ENCODE peak calls at places on chromosomes 4 and X, in seven cellular contexts. H is NCI-H1105, T is AG04449, V is T-helper 2 cell, X is hippocampal formation, O is NCI-H510A, N is left colon. I is an unnamed sample.

GRCh38 chrX:73214366-73215094 is at the start of gene NAP1L2:
- DNase-seq in X (peak), T (no peak), O (peak), H (peak), N (peak), V (no peak), I (peak)

GRCh38 chrX:109952050-109952449 is 50.9 kb upstream of the TMEM164 start:
- DNase-seq in O (no peak), T (no peak), N (no peak), H (no peak), X (no peak), V (no peak), I (no peak)

GRCh38 chrX:57445046-57445445 is 146.8 kb upstream of the ZXDB start:
- DNase-seq in T (no peak), H (no peak), O (no peak), X (no peak), V (no peak), N (no peak), I (no peak)

GRCh38 chr4:107631568-107631967 is 88.5 kb downstream of the PAPSS1 start:
- DNase-seq in O (no peak), X (no peak), H (no peak), V (no peak), N (no peak), T (no peak), I (no peak)

GRCh38 chr4:959338-960139 is 13.8 kb downstream of the DGKQ start:
- DNase-seq in T (no peak), O (no peak), H (no peak), N (no peak), V (no peak), X (no peak), I (no peak)

GRCh38 chr4:139633195-139633594 is 32.4 kb upstream of the MGST2 start:
- DNase-seq in H (no peak), X (no peak), O (no peak), V (no peak), T (no peak), N (no peak), I (no peak)

GRCh38 chrX:65921363-65921762 is 118.5 kb downstream of the VSIG4 start:
- DNase-seq in X (no peak), N (no peak), H (no peak), O (no peak), T (no peak), V (no peak), I (no peak)

GRCh38 chr4:163344147-163345050 is 707 bp downstream of the NPY5R start:
- DNase-seq in H (peak), T (no peak), X (no peak), O (no peak), V (no peak), N (no peak), I (no peak)

GRCh38 chrX:118212817-118213183 is 96.2 kb upstream of the KLHL13 start:
- DNase-seq in T (no peak), X (no peak), N (no peak), V (no peak), H (no peak), O (no peak), I (no peak)

GRCh38 chrX:17456526-17456925 is 81.5 kb downstream of the NHS start:
- DNase-seq in V (no peak), H (peak), N (no peak), T (no peak), X (peak), O (no peak), I (peak)

GRCh38 chrX:113977887-113978286 is 606.0 kb upstream of the HTR2C start:
- DNase-seq in N (no peak), O (no peak), V (no peak), X (no peak), T (no peak), H (no peak), I (no peak)

GRCh38 chrX:107894038-107894437 is 68.4 kb downstream of the MID2 start:
- DNase-seq in T (no peak), H (peak), N (no peak), X (no peak), V (no peak), O (no peak), I (no peak)

GRCh38 chr4:100189820-100190642 is at the start of gene DDIT4L:
- DNase-seq in X (no peak), T (no peak), H (no peak), O (no peak), N (no peak), V (no peak), I (peak)

GRCh38 chrX:19904778-19905367 is 17.5 kb upstream of the SH3KBP1 start:
- DNase-seq in T (no peak), H (peak), V (no peak), O (no peak), N (no peak), X (peak), I (no peak)

GRCh38 chrX:9466115-9466495 is 1.2 kb downstream of the TBL1X start:
- DNase-seq in O (no peak), X (peak), T (no peak), H (no peak), N (peak), V (no peak), I (peak)

GRCh38 chr4:41323706-41324105 is 67.0 kb downstream of the UCHL1 start:
- DNase-seq in V (no peak), X (no peak), N (no peak), T (no peak), O (no peak), H (no peak), I (no peak)

GRCh38 chr4:1993169-1993516 is 15.6 kb downstream of the NELFA start:
- DNase-seq in T (no peak), X (no peak), H (no peak), N (no peak), V (no peak), O (no peak), I (no peak)

GRCh38 chrX:112043997-112044396 is 38.6 kb downstream of the TRPC5 start:
- DNase-seq in N (no peak), H (no peak), T (no peak), V (no peak), X (no peak), O (no peak), I (no peak)

GRCh38 chrX:17710836-17711235 is 26.5 kb upstream of the SCML1 start:
- DNase-seq in T (no peak), H (no peak), X (no peak), O (no peak), N (no peak), V (no peak), I (no peak)

GRCh38 chr4:22343606-22344005 is 172.3 kb downstream of the ADGRA3 start:
- DNase-seq in O (no peak), N (no peak), H (no peak), X (no peak), T (no peak), V (no peak), I (no peak)

GRCh38 chrX:19280636-19281035 is 63.1 kb upstream of the PDHA1 start:
- DNase-seq in T (no peak), X (no peak), V (no peak), O (no peak), H (no peak), N (no peak), I (no peak)

GRCh38 chr4:8283631-8284121 is 14.1 kb downstream of the HTRA3 start:
- DNase-seq in V (no peak), O (no peak), X (no peak), N (no peak), H (no peak), T (no peak), I (no peak)

GRCh38 chr4:56460085-56460484 is 7.3 kb upstream of the SRP72 start:
- DNase-seq in X (no peak), N (no peak), O (no peak), T (no peak), H (no peak), V (no peak), I (no peak)

GRCh38 chr4:53478671-53479456 is 101.4 kb downstream of the FIP1L1 start:
- DNase-seq in T (peak), X (no peak), V (no peak), H (no peak), N (no peak), O (no peak), I (peak)

GRCh38 chr4:48329976-48330375 is 11.4 kb upstream of the SLAIN2 start:
- DNase-seq in X (no peak), N (no peak), H (no peak), O (no peak), T (peak), V (no peak), I (no peak)

GRCh38 chrX:38117485-38117884 is 103.2 kb downstream of the SRPX start:
- DNase-seq in T (no peak), V (no peak), O (peak), H (no peak), X (no peak), N (no peak), I (no peak)

GRCh38 chr4:178481564-178481963 is 1039.3 kb upstream of the AGA start:
- DNase-seq in X (no peak), N (no peak), O (no peak), H (no peak), V (no peak), T (no peak), I (no peak)

GRCh38 chr4:145626623-145626982 is 7.4 kb downstream of the MMAA start:
- DNase-seq in O (no peak), N (no peak), H (no peak), T (no peak), X (no peak), V (no peak), I (no peak)

GRCh38 chrX:149511081-149511480 is 6.0 kb upstream of the IDS start:
- DNase-seq in H (no peak), N (no peak), O (no peak), T (no peak), V (no peak), X (no peak), I (no peak)

GRCh38 chr4:88623097-88623496 is 30.8 kb downstream of the HERC3 start:
- DNase-seq in N (no peak), X (no peak), H (no peak), O (no peak), T (peak), V (no peak), I (no peak)

GRCh38 chr4:71553605-71554004 is 214.8 kb downstream of the SLC4A4 start:
- DNase-seq in X (peak), O (peak), H (peak), N (no peak), T (no peak), V (no peak), I (no peak)

GRCh38 chrX:69119122-69119521 is 46.1 kb downstream of the PJA1 start:
- DNase-seq in O (no peak), N (no peak), T (no peak), H (no peak), X (no peak), V (no peak), I (no peak)

GRCh38 chrX:40007136-40007535 is 90.6 kb downstream of the BCOR start:
- DNase-seq in H (no peak), O (no peak), T (no peak), N (no peak), V (no peak), X (no peak), I (no peak)

GRCh38 chr4:44738615-44739014 is 12.3 kb upstream of the GNPDA2 start:
- DNase-seq in O (no peak), N (no peak), T (no peak), V (no peak), X (no peak), H (no peak), I (no peak)

I was measured in head of caudate nucleus.